ENCODE peak calls at places on chromosomes 2 and 18, in ten cellular contexts. K, R, B, L, C, M, N, Q, T and J are unnamed samples.

GRCh38 chr2:7427293-7428060 is 510.3 kb downstream of the RNF144A start:
- DNase-seq in K (peak; percentile 52), R (peak; percentile 90), B (peak; percentile 65), L (no peak), C (no peak), M (peak; percentile 78), N (peak; percentile 51), Q (no peak), T (no peak), J (peak; percentile 57)

GRCh38 chr18:13831864-13832508 is 8.0 kb downstream of the MC5R start:
- DNase-seq in K (no peak), R (peak; percentile 72), B (peak; percentile 51), L (no peak), C (no peak), M (no peak), N (no peak), Q (no peak), T (no peak), J (no peak)

GRCh38 chr2:27566628-27567027 is 16.2 kb upstream of the ZNF512 start:
- DNase-seq in K (no peak), R (no peak), B (no peak), L (no peak), C (no peak), M (no peak), N (no peak), Q (no peak), T (no peak), J (no peak)

GRCh38 chr18:681985-682384 is 24.5 kb downstream of the TYMS start:
- DNase-seq in K (no peak), R (no peak), B (no peak), L (no peak), C (no peak), M (no peak), N (no peak), Q (no peak), T (no peak), J (no peak)

GRCh38 chr2:190649798-190650390 is 1.0 kb downstream of the NAB1 start:
- DNase-seq in K (no peak), R (peak; percentile 21), B (no peak), L (no peak), C (no peak), M (peak; percentile 69), N (no peak), Q (no peak), T (no peak), J (no peak)

GRCh38 chr2:129929321-129930290 is 49.9 kb upstream of the RAB6C start:
- DNase-seq in K (peak; percentile 51), R (no peak), B (no peak), L (no peak), C (no peak), M (no peak), N (no peak), Q (no peak), T (no peak), J (no peak)

GRCh38 chr18:65754121-65754520 is 3.3 kb downstream of the CDH7 start:
- DNase-seq in K (no peak), R (peak; percentile 14), B (no peak), L (no peak), C (no peak), M (peak; percentile 57), N (no peak), Q (no peak), T (no peak), J (no peak)

GRCh38 chr2:78532762-78533399 is 492.6 kb upstream of the REG3G start:
- DNase-seq in K (no peak), R (peak; percentile 37), B (no peak), L (no peak), C (no peak), M (no peak), N (no peak), Q (no peak), T (no peak), J (no peak)

DNA sequence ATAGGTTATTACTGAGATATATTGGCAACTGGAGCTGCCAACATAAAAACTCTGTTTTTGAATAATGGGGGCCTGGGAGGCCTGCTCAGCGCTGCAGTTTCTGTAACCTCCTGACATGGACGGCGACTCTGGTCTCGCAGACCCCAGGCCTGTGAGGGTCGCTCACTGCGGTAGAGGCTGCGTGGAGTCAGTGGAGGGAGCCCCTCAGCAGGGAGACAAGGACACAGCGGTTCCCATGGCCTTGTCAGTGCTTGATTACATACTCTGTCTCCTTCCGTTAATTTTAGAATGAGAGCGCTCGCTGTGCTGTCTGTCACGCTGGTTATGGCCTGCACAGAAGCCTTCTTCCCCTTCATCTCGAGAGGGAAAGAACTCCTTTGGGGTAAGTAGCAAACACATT is 858 bp downstream of the TPO start:
- DNase-seq in K (no peak), R (no peak), B (no peak), L (no peak), C (no peak), M (no peak), N (no peak), Q (no peak), T (no peak), J (no peak)
- TF ChIP-seq CTCF in K (no peak), R (no peak), B (no peak), L (no peak), C (no peak), M (no peak), N (no peak), Q (no peak), T (no peak), J (no peak)

DNA sequence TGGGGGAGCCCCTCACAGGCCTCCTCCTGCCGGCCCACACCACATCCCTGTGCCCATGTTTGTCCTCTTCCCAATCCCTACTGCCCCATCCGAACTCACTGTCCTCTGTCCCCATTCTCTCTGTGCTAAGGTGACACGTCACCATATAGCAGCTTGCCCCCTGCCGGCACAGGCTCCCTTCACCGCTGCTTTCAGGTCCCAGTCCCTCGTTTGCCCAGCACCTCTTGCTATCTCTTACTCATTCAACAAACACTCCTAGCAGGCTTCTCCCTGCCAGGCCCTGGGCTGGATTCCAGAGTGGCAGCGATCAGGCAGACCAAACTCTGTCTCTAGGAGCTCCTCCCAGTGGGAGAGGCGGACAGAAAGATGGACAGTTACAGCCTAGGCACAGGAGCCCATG is 74.3 kb downstream of the TFCP2L1 start:
- DNase-seq in K (no peak), R (no peak), B (no peak), L (peak; percentile 22), C (peak; percentile 89), M (no peak), N (no peak), Q (no peak), T (no peak), J (no peak)
- TF ChIP-seq CTCF in K (no peak), R (no peak), B (no peak), L (no peak), C (no peak), M (no peak), N (peak; percentile 20), Q (no peak), T (no peak), J (no peak)

DNA sequence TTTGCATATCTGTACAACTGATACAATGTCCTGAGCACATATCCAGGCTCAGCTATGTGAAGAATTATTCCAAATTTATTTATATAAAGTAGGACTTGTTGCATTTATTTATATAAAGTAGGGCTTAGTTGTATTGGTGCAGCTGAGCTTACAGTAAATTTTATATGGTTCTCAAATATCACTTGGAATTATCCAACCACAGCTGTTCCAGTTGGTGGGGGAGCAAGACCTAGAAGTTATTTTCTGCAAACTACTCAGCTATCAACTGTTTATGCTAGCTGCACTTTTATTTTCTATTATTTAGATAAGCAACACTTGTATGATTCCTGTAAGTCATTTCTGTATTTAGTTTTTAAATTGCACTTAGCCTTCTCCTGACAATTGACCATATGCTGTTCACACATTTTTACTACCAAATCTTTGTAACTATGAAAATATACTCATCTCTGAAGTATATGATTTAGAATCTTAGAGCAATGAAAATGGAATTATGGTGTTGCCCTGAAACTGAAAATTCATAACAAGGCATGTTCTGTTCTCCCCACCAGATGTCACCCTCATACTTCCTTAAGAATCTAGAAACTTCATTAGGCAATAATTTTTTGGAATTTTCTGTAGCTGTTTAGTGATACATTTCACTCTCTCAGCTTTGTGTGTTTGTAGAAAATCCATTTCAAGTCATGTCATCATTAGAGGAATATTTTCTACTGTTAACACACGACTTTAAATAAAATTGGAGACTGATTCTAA is 157.0 kb upstream of the CBLN2 start:
- DNase-seq in K (no peak), R (peak; percentile 62), B (no peak), L (no peak), C (no peak), M (peak; percentile 11), N (no peak), Q (no peak), T (no peak), J (peak; percentile 22)
- TF ChIP-seq CTCF in K (peak; percentile 27), R (peak; percentile 87), B (peak; percentile 21), L (peak; percentile 46), C (peak; percentile 17), M (no peak), N (no peak), Q (no peak), T (peak; percentile 73), J (peak; percentile 10)

GRCh38 chr2:74104839-74105238 is 42.9 kb downstream of the BOLA3 start:
- DNase-seq in K (no peak), R (no peak), B (no peak), L (no peak), C (no peak), M (no peak), N (no peak), Q (no peak), T (no peak), J (no peak)
- TF ChIP-seq CTCF in K (peak; percentile 10), R (no peak), B (no peak), L (no peak), C (peak; percentile 12), M (no peak), N (no peak), Q (no peak), T (no peak), J (no peak)

DNA sequence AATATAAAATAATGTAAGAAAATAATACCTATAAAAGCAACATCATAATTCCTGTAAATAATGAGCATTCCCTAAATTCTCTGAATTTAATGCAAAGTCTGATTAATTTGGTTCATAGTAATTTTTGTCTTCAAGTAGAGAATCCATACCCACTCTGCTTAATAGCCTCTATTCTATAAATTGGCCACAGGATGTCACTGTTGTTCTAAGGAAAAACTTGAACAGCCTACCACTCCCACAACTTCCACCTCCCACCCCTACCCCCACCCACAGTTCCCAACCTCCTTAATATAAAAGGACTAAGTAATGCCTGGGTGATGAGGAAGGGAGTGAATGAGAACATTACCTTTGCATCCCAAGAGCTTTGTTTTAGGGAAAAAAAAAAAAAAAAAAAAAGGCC is 27.2 kb upstream of the BBS5 start:
- DNase-seq in K (no peak), R (peak; percentile 69), B (peak; percentile 22), L (no peak), C (no peak), M (peak; percentile 67), N (peak; percentile 51), Q (no peak), T (no peak), J (peak; percentile 36)
- TF ChIP-seq CTCF in K (peak; percentile 60), R (peak; percentile 57), B (peak; percentile 47), L (peak; percentile 44), C (peak; percentile 50), M (peak; percentile 49), N (peak; percentile 49), Q (peak; percentile 18), T (peak; percentile 68), J (peak; percentile 20)

GRCh38 chr2:16281451-16282330 is 341.3 kb downstream of the MYCN start:
- DNase-seq in K (peak; percentile 21), R (peak; percentile 86), B (peak; percentile 41), L (no peak), C (no peak), M (peak; percentile 51), N (peak; percentile 27), Q (no peak), T (no peak), J (peak; percentile 43)
- TF ChIP-seq CTCF in K (peak; percentile 57), R (peak; percentile 78), B (peak; percentile 41), L (peak; percentile 66), C (peak; percentile 47), M (peak; percentile 92), N (peak; percentile 31), Q (peak; percentile 45), T (peak; percentile 64), J (no peak)

GRCh38 chr2:239238839-239239606 is 161.8 kb downstream of the HDAC4 start:
- DNase-seq in K (no peak), R (no peak), B (no peak), L (no peak), C (no peak), M (no peak), N (no peak), Q (peak; percentile 61), T (no peak), J (no peak)
- TF ChIP-seq CTCF in K (no peak), R (no peak), B (no peak), L (no peak), C (no peak), M (no peak), N (no peak), Q (no peak), T (no peak), J (no peak)